ENCODE peak calls at places on chromosomes 5 and 9, in nine cellular contexts. Y is stimulated activated CD4-positive, alpha-beta T cell treated with anti-CD3 and anti-CD28 coated beads, Interleukin-1b, Interleukin-23, amount 100 ng/mL, for 4 hours; N is fibroblast of lung; W is KBM-7; P is stimulated activated naive CD4-positive, alpha-beta T cell; U is choroid plexus epithelial cell; A is NCI-H2171; C is immature natural killer cell; D is GF-D8. O is an unnamed sample.

GRCh38 chr9:2153599-2154217 is 138.6 kb downstream of the SMARCA2 start:
- DNase-seq in Y (no peak), N (no peak), W (no peak), P (no peak), U (no peak), A (no peak), C (no peak), D (no peak), O (no peak)

GRCh38 chr5:154714271-154714986 is 40.7 kb upstream of the LARP1 start:
- DNase-seq in Y (no peak), N (peak), W (peak), P (no peak), U (peak), A (no peak), C (no peak), D (no peak), O (peak)

GRCh38 chr9:113600477-113600851 is 136.9 kb downstream of the RGS3 start:
- DNase-seq in Y (no peak), N (no peak), W (no peak), P (no peak), U (no peak), A (no peak), C (no peak), D (no peak), O (no peak)

GRCh38 chr9:95772320-95773060 is 103.0 kb upstream of the ERCC6L2 start:
- DNase-seq in Y (no peak), N (peak), W (peak), P (no peak), U (peak), A (no peak), C (no peak), D (no peak), O (no peak)

GRCh38 chr9:111040494-111040893 is 2.2 kb upstream of the LPAR1 start:
- DNase-seq in Y (no peak), N (no peak), W (no peak), P (no peak), U (no peak), A (no peak), C (no peak), D (no peak), O (no peak)

GRCh38 chr9:38042626-38043359 is 26.2 kb downstream of the SHB start:
- DNase-seq in Y (no peak), N (no peak), W (no peak), P (no peak), U (no peak), A (no peak), C (no peak), D (no peak), O (no peak)

GRCh38 chr5:52895070-52895469 is 94.1 kb upstream of the ITGA2 start:
- DNase-seq in Y (no peak), N (peak), W (no peak), P (no peak), U (no peak), A (no peak), C (no peak), D (no peak), O (no peak)

GRCh38 chr9:112224401-112225289 is 49.5 kb upstream of the SUSD1 start:
- DNase-seq in Y (no peak), N (peak), W (no peak), P (no peak), U (peak), A (no peak), C (no peak), D (no peak), O (no peak)

GRCh38 chr5:119537704-119538103 is 85.4 kb downstream of the HSD17B4 start:
- DNase-seq in Y (no peak), N (no peak), W (no peak), P (no peak), U (peak), A (no peak), C (no peak), D (no peak), O (no peak)

GRCh38 chr9:16501098-16501663 is 369.3 kb downstream of the BNC2 start:
- DNase-seq in Y (no peak), N (peak), W (no peak), P (no peak), U (peak), A (no peak), C (no peak), D (no peak), O (no peak)

GRCh38 chr5:61802456-61802855 is 470.4 kb downstream of the ZSWIM6 start:
- DNase-seq in Y (no peak), N (no peak), W (no peak), P (no peak), U (no peak), A (peak), C (no peak), D (no peak), O (no peak)

O was measured in HL-60.